ENCODE peak calls at places on chromosomes 11 and 22, in seven cellular contexts. F is K562, R is HCT116, Z is H1, W is HepG2, I is GM12878, D is SK-N-SH. B is an unnamed sample.

GRCh38 chr22:17777005-17777716 is 2.9 kb upstream of the BID start:
- DNase-seq in F (peak), R (no peak), Z (no peak), W (peak), I (peak), D (no peak), B (no peak)

GRCh38 chr11:66580803-66581202 is 12.1 kb downstream of the CCDC87 start:
- DNase-seq in F (no peak), R (no peak), Z (no peak), W (no peak), I (no peak), D (no peak), B (no peak)

GRCh38 chr11:65501530-65502273 is 2.9 kb downstream of the MALAT1 start:
- DNase-seq in F (no peak), R (no peak), Z (no peak), W (no peak), I (no peak), D (no peak), B (no peak)

GRCh38 chr11:64850979-64851567 is 6.6 kb upstream of the CDC42BPG start:
- DNase-seq in F (no peak), R (no peak), Z (no peak), W (no peak), I (peak), D (no peak), B (no peak)

GRCh38 chr11:120334894-120335462 is 1.2 kb upstream of the ARHGEF12 start:
- DNase-seq in F (peak), R (no peak), Z (no peak), W (peak), I (peak), D (peak), B (peak)

GRCh38 chr11:65616575-65617001 is 1.0 kb downstream of the PCNX3 start:
- DNase-seq in F (no peak), R (no peak), Z (no peak), W (peak), I (no peak), D (no peak), B (no peak)

GRCh38 chr11:12539570-12539969 is 134.7 kb upstream of the TEAD1 start:
- DNase-seq in F (no peak), R (no peak), Z (no peak), W (no peak), I (no peak), D (no peak), B (no peak)

GRCh38 chr22:49930596-49931412 is 12.4 kb downstream of the CRELD2 start:
- DNase-seq in F (no peak), R (peak), Z (no peak), W (peak), I (peak), D (peak), B (peak)

GRCh38 chr22:17121235-17122195 is at the start of gene TMEM121B:
- DNase-seq in F (peak), R (no peak), Z (peak), W (no peak), I (no peak), D (peak), B (peak)

GRCh38 chr11:131924446-131925240 is 554.2 kb downstream of the NTM start:
- DNase-seq in F (no peak), R (no peak), Z (no peak), W (no peak), I (no peak), D (no peak), B (no peak)

GRCh38 chr22:31044262-31044861 is 36.8 kb upstream of the SMTN start:
- DNase-seq in F (no peak), R (no peak), Z (no peak), W (peak), I (no peak), D (no peak), B (no peak)

GRCh38 chr11:100329352-100329751 is 357.7 kb upstream of the ARHGAP42 start:
- DNase-seq in F (no peak), R (no peak), Z (no peak), W (no peak), I (no peak), D (no peak), B (no peak)
- TF ChIP-seq JUND in F (no peak), R (no peak), Z (no peak), W (no peak), I (no peak), D (no peak), B (no peak)

GRCh38 chr11:34072041-34072440 is 20.5 kb downstream of the CAPRIN1 start:
- DNase-seq in F (no peak), R (no peak), Z (no peak), W (no peak), I (no peak), D (no peak), B (no peak)

GRCh38 chr11:34064291-34064690 is 12.8 kb downstream of the CAPRIN1 start:
- DNase-seq in F (no peak), R (no peak), Z (no peak), W (no peak), I (no peak), D (no peak), B (no peak)

GRCh38 chr11:34067383-34068065 is 16.0 kb downstream of the CAPRIN1 start:
- DNase-seq in F (no peak), R (no peak), Z (no peak), W (no peak), I (no peak), D (no peak), B (no peak)

GRCh38 chr11:34065505-34066203 is 14.1 kb downstream of the CAPRIN1 start:
- DNase-seq in F (no peak), R (no peak), Z (no peak), W (no peak), I (no peak), D (no peak), B (no peak)

DNA sequence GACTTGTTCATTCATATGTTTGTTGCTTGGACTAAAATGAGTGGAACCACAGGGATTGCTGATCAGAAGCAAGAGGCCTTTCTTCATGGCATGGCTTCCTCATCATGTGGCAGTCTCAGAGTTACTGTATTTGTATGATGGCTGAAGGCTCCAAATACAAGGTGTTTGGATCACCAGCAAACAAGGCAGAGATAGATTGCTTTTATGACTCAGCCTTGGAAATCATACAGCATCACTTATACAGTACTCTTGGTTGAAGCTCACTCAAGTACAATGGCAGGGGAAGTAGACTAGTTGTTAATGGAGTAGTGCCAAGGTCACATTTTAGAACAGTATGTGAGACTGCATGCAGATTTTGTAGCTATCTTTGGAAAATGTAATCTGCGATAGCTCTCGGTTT is 16.6 kb downstream of the CAPRIN1 start:
- DNase-seq in F (no peak), R (no peak), Z (no peak), W (no peak), I (no peak), D (no peak), B (no peak)
- TF ChIP-seq JUND in F (no peak), R (peak), Z (no peak), W (no peak), I (no peak), D (no peak), B (no peak)

GRCh38 chr11:128595221-128595620 is 7.9 kb upstream of the ETS1 start:
- DNase-seq in F (no peak), R (no peak), Z (no peak), W (no peak), I (no peak), D (no peak), B (no peak)

GRCh38 chr11:128595775-128596174 is 8.4 kb upstream of the ETS1 start:
- DNase-seq in F (no peak), R (no peak), Z (no peak), W (no peak), I (no peak), D (no peak), B (no peak)

GRCh38 chr11:128594246-128594645 is 6.9 kb upstream of the ETS1 start:
- DNase-seq in F (no peak), R (no peak), Z (no peak), W (no peak), I (no peak), D (no peak), B (no peak)

GRCh38 chr11:128592454-128592853 is 5.1 kb upstream of the ETS1 start:
- DNase-seq in F (no peak), R (no peak), Z (no peak), W (no peak), I (no peak), D (no peak), B (no peak)

GRCh38 chr11:128593281-128593680 is 5.9 kb upstream of the ETS1 start:
- DNase-seq in F (no peak), R (no peak), Z (no peak), W (no peak), I (no peak), D (no peak), B (no peak)
- TF ChIP-seq JUND in F (no peak), R (no peak), Z (peak), W (no peak), I (no peak), D (no peak), B (no peak)

DNA sequence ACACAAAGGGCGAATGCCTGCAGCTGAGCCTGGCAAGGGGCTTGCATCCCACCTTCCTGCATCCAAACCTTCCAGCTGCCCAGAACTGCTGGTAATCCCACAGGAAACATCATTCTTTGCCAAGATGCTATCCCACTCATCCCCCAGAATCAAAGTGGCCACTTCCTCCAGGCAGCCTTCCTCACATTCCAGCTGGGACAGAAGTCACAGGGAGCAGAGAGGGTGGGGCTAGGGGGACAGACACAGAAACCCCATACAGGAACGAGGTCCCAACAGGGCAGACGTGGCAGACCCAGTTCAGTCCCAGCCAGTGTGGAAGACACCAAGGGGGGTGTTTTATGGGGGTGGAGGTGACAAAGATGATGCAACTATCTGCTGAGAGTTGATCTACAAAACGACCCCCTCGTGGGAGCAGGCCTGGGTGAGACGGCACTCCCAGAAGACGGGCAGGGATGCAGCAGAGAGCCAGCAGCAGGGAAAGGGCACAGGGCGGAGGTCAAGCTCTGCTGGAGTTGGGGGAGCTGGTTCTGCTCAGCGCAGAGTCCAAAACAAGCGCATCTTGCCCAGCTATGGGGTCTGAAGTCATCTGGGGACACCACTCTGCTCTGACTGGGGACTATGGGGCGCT is 4.1 kb downstream of the GNB1L start:
- DNase-seq in F (no peak), R (no peak), Z (no peak), W (no peak), I (no peak), D (no peak), B (no peak)
- TF ChIP-seq JUND in F (no peak), R (no peak), Z (no peak), W (no peak), I (no peak), D (no peak), B (no peak)

DNA sequence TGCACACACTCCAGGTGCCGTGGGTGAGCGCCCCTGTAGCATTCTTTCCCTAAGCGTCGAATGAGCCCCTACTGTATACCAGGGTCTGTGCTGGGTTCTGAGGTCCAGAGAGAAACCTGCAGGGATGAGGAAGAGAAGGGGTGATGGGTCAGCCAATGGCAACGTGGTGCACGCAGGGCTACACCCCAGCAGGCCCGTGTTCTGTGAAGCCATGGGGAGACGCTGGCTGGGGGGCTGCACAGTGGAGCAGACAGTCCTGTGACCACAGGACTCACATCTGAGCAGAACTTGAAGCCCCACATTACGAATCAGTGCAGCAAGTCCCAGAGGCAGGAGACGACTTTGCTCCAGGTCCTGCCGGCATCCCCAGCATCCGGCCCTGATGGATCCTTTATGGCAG is 1481.4 kb downstream of the BRD1 start:
- DNase-seq in F (no peak), R (no peak), Z (no peak), W (no peak), I (no peak), D (no peak), B (no peak)
- TF ChIP-seq JUND in F (no peak), R (no peak), Z (no peak), W (no peak), I (no peak), D (no peak), B (no peak)

GRCh38 chr11:96303067-96303466 is 39.9 kb downstream of the MAML2 start:
- DNase-seq in F (no peak), R (no peak), Z (no peak), W (no peak), I (no peak), D (no peak), B (no peak)
- TF ChIP-seq JUND in F (peak), R (peak), Z (no peak), W (no peak), I (no peak), D (peak), B (no peak)

GRCh38 chr22:34414467-34415440 is 494.5 kb upstream of the LARGE1 start:
- DNase-seq in F (peak), R (peak), Z (peak), W (peak), I (peak), D (peak), B (peak)
- TF ChIP-seq JUND in F (no peak), R (no peak), Z (no peak), W (peak), I (no peak), D (no peak), B (no peak)

DNA sequence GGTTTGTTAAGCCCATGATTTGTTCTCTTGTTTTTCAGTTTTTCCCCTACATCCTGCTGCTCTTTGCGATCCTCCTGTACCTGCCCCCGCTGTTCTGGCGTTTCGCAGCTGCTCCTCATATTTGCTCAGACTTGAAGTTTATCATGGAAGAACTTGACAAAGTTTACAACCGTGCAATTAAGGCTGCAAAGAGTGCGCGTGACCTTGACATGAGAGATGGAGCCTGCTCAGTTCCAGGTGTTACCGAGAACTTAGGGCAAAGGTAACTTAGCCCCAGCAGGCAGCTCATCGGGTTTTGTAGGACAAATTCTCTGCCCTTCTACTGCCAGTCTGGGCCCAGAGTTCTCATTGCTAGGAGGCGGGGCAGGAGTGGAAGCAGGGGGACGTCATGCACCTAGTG is 49.7 kb downstream of the PANX1 start:
- DNase-seq in F (no peak), R (no peak), Z (no peak), W (no peak), I (no peak), D (no peak), B (no peak)
- TF ChIP-seq JUND in F (no peak), R (no peak), Z (no peak), W (no peak), I (no peak), D (no peak), B (no peak)

GRCh38 chr11:1074244-1075221 is at the start of gene MUC2:
- DNase-seq in F (no peak), R (no peak), Z (no peak), W (no peak), I (no peak), D (no peak), B (no peak)
- TF ChIP-seq JUND in F (no peak), R (no peak), Z (no peak), W (no peak), I (no peak), D (no peak), B (no peak)

B was measured in T47D.